ENCODE peak calls at places on chromosomes 6 and 20, in five cellular contexts. J is A172; W is NCI-H2107; V is activated CD4-positive, CD25-positive, alpha-beta regulatory T cell; L is CD8-positive, alpha-beta T cell. G is an unnamed sample.

GRCh38 chr6:35425284-35425683 is 26.9 kb upstream of the FANCE start:
- DNase-seq in J (peak), W (no peak), V (no peak), L (no peak), G (no peak)

GRCh38 chr20:12925863-12926547 is 82.8 kb upstream of the SPTLC3 start:
- DNase-seq in J (no peak), W (no peak), V (no peak), L (no peak), G (no peak)

GRCh38 chr6:125245523-125246264 is 56.1 kb downstream of the HDDC2 start:
- DNase-seq in J (no peak), W (no peak), V (no peak), L (no peak), G (peak)

GRCh38 chr6:133730881-133731280 is 158.0 kb upstream of the TCF21 start:
- DNase-seq in J (peak), W (no peak), V (no peak), L (no peak), G (no peak)

GRCh38 chr6:21447987-21448386 is 145.6 kb upstream of the SOX4 start:
- DNase-seq in J (no peak), W (no peak), V (no peak), L (no peak), G (no peak)

GRCh38 chr6:126123226-126123625 is 136.9 kb downstream of the TRMT11 start:
- DNase-seq in J (no peak), W (no peak), V (no peak), L (no peak), G (peak)

GRCh38 chr20:34014878-34015277 is 21.2 kb downstream of the RALY start:
- DNase-seq in J (no peak), W (no peak), V (no peak), L (no peak), G (no peak)

GRCh38 chr20:40286991-40287531 is 402.0 kb downstream of the MAFB start:
- DNase-seq in J (no peak), W (no peak), V (no peak), L (no peak), G (peak)

GRCh38 chr6:3938715-3939376 is 89.7 kb downstream of the FAM50B start:
- DNase-seq in J (no peak), W (no peak), V (no peak), L (no peak), G (no peak)

GRCh38 chr6:136932599-136932998 is 10.5 kb downstream of the SLC35D3 start:
- DNase-seq in J (no peak), W (no peak), V (no peak), L (no peak), G (no peak)

GRCh38 chr6:156887623-156888269 is 110.6 kb downstream of the ARID1B start:
- DNase-seq in J (no peak), W (no peak), V (no peak), L (no peak), G (no peak)

GRCh38 chr6:169844946-169845345 is 93.5 kb downstream of the ERMARD start:
- DNase-seq in J (no peak), W (no peak), V (no peak), L (no peak), G (no peak)

GRCh38 chr20:11849976-11850670 is 67.6 kb upstream of the BTBD3 start:
- DNase-seq in J (peak), W (no peak), V (no peak), L (no peak), G (no peak)

GRCh38 chr6:30350519-30350918 is 5.6 kb downstream of the RPP21 start:
- DNase-seq in J (no peak), W (no peak), V (no peak), L (no peak), G (no peak)

GRCh38 chr6:148128014-148128730 is 214.5 kb upstream of the SASH1 start:
- DNase-seq in J (no peak), W (no peak), V (no peak), L (no peak), G (no peak)

GRCh38 chr6:37433657-37434271 is 743 bp downstream of the CMTR1 start:
- DNase-seq in J (peak), W (no peak), V (no peak), L (peak), G (peak)

GRCh38 chr6:85464260-85464644 is 14.4 kb downstream of the NT5E start:
- DNase-seq in J (peak), W (no peak), V (no peak), L (no peak), G (no peak)

GRCh38 chr6:75855047-75855446 is 106.0 kb downstream of the MYO6 start:
- DNase-seq in J (peak), W (no peak), V (no peak), L (no peak), G (peak)

GRCh38 chr20:53711333-53712211 is 117.9 kb upstream of the ZNF217 start:
- DNase-seq in J (no peak), W (no peak), V (no peak), L (no peak), G (no peak)

GRCh38 chr6:18741741-18742140 is 354.6 kb downstream of the RNF144B start:
- DNase-seq in J (no peak), W (no peak), V (no peak), L (no peak), G (no peak)

GRCh38 chr6:33768644-33769120 is 20.2 kb downstream of the LEMD2 start:
- DNase-seq in J (peak), W (no peak), V (peak), L (peak), G (peak)

GRCh38 chr20:46835418-46835817 is 59.2 kb upstream of the EYA2 start:
- DNase-seq in J (no peak), W (no peak), V (no peak), L (no peak), G (no peak)

GRCh38 chr6:163579880-163580295 is 165.4 kb downstream of the QKI start:
- DNase-seq in J (peak), W (no peak), V (no peak), L (no peak), G (no peak)

GRCh38 chr6:118896339-118897136 is 2.6 kb downstream of the ASF1A start:
- DNase-seq in J (peak), W (no peak), V (no peak), L (no peak), G (peak)

GRCh38 chr20:54218470-54218869 is 10.6 kb downstream of the PFDN4 start:
- DNase-seq in J (no peak), W (no peak), V (no peak), L (no peak), G (no peak)

GRCh38 chr20:11173936-11174335 is 500.1 kb upstream of the JAG1 start:
- DNase-seq in J (no peak), W (no peak), V (no peak), L (no peak), G (no peak)

GRCh38 chr20:1536893-1537730 is 20.4 kb downstream of the SIRPD start:
- DNase-seq in J (no peak), W (no peak), V (no peak), L (no peak), G (no peak)

GRCh38 chr6:14584450-14584849 is 466.9 kb downstream of the CD83 start:
- DNase-seq in J (no peak), W (no peak), V (no peak), L (no peak), G (peak)

GRCh38 chr20:15319444-15319843 is 982.0 kb upstream of the FLRT3 start:
- DNase-seq in J (no peak), W (no peak), V (no peak), L (no peak), G (no peak)

GRCh38 chr20:49853640-49854039 is 41.0 kb downstream of the SLC9A8 start:
- DNase-seq in J (peak), W (peak), V (no peak), L (no peak), G (no peak)

GRCh38 chr20:59248031-59248684 is 52.3 kb upstream of the EDN3 start:
- DNase-seq in J (no peak), W (no peak), V (no peak), L (no peak), G (no peak)

GRCh38 chr6:26045046-26045938 is 41.9 kb upstream of the HFE start:
- DNase-seq in J (peak), W (peak), V (peak), L (peak), G (peak)

GRCh38 chr6:39361657-39362486 is 39.4 kb upstream of the KCNK16 start:
- DNase-seq in J (peak), W (no peak), V (no peak), L (peak), G (peak)

GRCh38 chr6:133396630-133397335 is 155.6 kb downstream of the EYA4 start:
- DNase-seq in J (no peak), W (no peak), V (no peak), L (no peak), G (no peak)

GRCh38 chr20:10040070-10040970 is 5.5 kb downstream of the ANKEF1 start:
- DNase-seq in J (peak), W (no peak), V (no peak), L (no peak), G (no peak)

GRCh38 chr6:7241709-7242645 is 71.0 kb downstream of the SSR1 start:
- DNase-seq in J (no peak), W (no peak), V (no peak), L (no peak), G (peak)

G was measured in small intestine.